ENCODE peak calls at places on chromosomes 6 and 20, in six cellular contexts. J is ACHN; Y is pulmonary artery endothelial cell; L is fibroblast of pulmonary artery; X is EH; Z is activated T-helper 9 cell treated with anti-CD3 and anti-CD28 coated beads, Interleukin-2, amount 50 U/mL, for 16 hours. A is an unnamed sample.

GRCh38 chr20:24158271-24158670 is 169.7 kb upstream of the GGTLC1 start:
- DNase-seq in J (no peak), L (no peak), X (no peak), Y (no peak), Z (no peak), A (no peak)

GRCh38 chr6:108782231-108783041 is 65.8 kb upstream of the ARMC2 start:
- DNase-seq in Y (peak), L (peak), J (peak), X (peak), Z (peak), A (peak)

GRCh38 chr6:147508073-147508870 is at the start of gene SAMD5:
- DNase-seq in Y (peak), L (peak), Z (no peak), J (peak), X (peak), A (peak)

GRCh38 chr20:39862613-39863012 is 826.4 kb downstream of the MAFB start:
- DNase-seq in X (no peak), J (no peak), L (no peak), Z (no peak), Y (no peak), A (no peak)

GRCh38 chr6:30682181-30683117 is 4.0 kb downstream of the PPP1R18 start:
- DNase-seq in X (peak), J (peak), L (peak), Z (peak), Y (peak), A (peak)

GRCh38 chr6:152986978-152987377 is 4.1 kb upstream of the FBXO5 start:
- DNase-seq in Z (no peak), X (no peak), J (no peak), L (no peak), Y (no peak), A (no peak)

GRCh38 chr6:39347201-39347600 is 24.7 kb upstream of the KCNK16 start:
- DNase-seq in Z (no peak), J (no peak), Y (no peak), X (no peak), L (no peak), A (no peak)

GRCh38 chr20:40959325-40960092 is 69.1 kb upstream of the TOP1 start:
- DNase-seq in J (no peak), Y (no peak), L (no peak), Z (no peak), X (no peak), A (no peak)

GRCh38 chr6:137799950-137800568 is 67.0 kb upstream of the TNFAIP3 start:
- DNase-seq in Z (peak), X (peak), J (peak), Y (peak), L (peak), A (no peak)

GRCh38 chr6:20148433-20148832 is 63.8 kb downstream of the MBOAT1 start:
- DNase-seq in X (no peak), J (no peak), Z (no peak), Y (no peak), L (no peak), A (no peak)